ENCODE peak calls at places on chromosomes 16 and 17, in eight cellular contexts. U, B, J, D, Q, L, Z and G are unnamed samples.
A peak's percentile ranks its signal among the peaks of the same experiment; 100 is the strongest.

GRCh38 chr16:1800703-1801102 is 7.2 kb upstream of the IGFALS start:
- DNase-seq in J (no peak), B (no peak), U (no peak), D (no peak), Q (peak; percentile 73), Z (no peak), L (no peak), G (no peak)

GRCh38 chr16:80121522-80121909 is 419.3 kb upstream of the DYNLRB2 start:
- DNase-seq in B (no peak), L (no peak), Z (no peak), J (no peak), D (no peak), Q (no peak), U (no peak), G (no peak)

GRCh38 chr17:65183736-65184135 is 46.6 kb downstream of the RGS9 start:
- DNase-seq in Q (peak; percentile 89), D (no peak), J (no peak), L (no peak), U (no peak), B (peak; percentile 42), Z (no peak), G (no peak)

GRCh38 chr16:81624718-81625543 is 154.2 kb upstream of the PLCG2 start:
- DNase-seq in J (no peak), Z (no peak), B (peak; percentile 74), U (no peak), Q (peak; percentile 36), L (no peak), D (no peak), G (no peak)

GRCh38 chr16:14449334-14449733 is 180.7 kb downstream of the PARN start:
- DNase-seq in L (no peak), Z (no peak), Q (no peak), U (no peak), J (no peak), B (no peak), D (no peak), G (no peak)

GRCh38 chr17:81291662-81292061 is 3.4 kb downstream of the SLC38A10 start:
- DNase-seq in Q (peak; percentile 51), Z (peak; percentile 77), U (peak; percentile 74), J (no peak), B (peak; percentile 50), L (peak; percentile 90), D (peak; percentile 86), G (peak; percentile 86)

GRCh38 chr16:23378256-23378655 is 74.7 kb downstream of the COG7 start:
- DNase-seq in B (no peak), U (no peak), Q (no peak), D (no peak), L (peak; percentile 7), Z (no peak), J (no peak), G (no peak)

GRCh38 chr16:56911771-56912541 is 20.0 kb upstream of the HERPUD1 start:
- DNase-seq in L (peak; percentile 55), Z (no peak), D (peak; percentile 29), J (peak; percentile 38), U (no peak), Q (peak; percentile 78), B (no peak), G (no peak)

GRCh38 chr17:10370209-10370608 is 2.6 kb downstream of the MYH13 start:
- DNase-seq in U (no peak), B (no peak), L (no peak), J (no peak), D (no peak), Z (no peak), Q (no peak), G (no peak)

GRCh38 chr16:4766875-4767628 is at the start of gene ZNF500:
- DNase-seq in J (peak; percentile 97), B (peak; percentile 87), D (peak; percentile 99), U (peak; percentile 93), Q (peak; percentile 95), Z (peak; percentile 97), L (peak; percentile 100), G (peak; percentile 86)

GRCh38 chr16:56203052-56203451 is 11.8 kb downstream of the GNAO1 start:
- DNase-seq in D (no peak), Z (peak; percentile 37), Q (no peak), J (no peak), L (no peak), B (peak; percentile 18), U (peak; percentile 46), G (no peak)

GRCh38 chr17:42387221-42387657 is 1.0 kb downstream of the STAT3 start:
- DNase-seq in Q (peak; percentile 74), U (peak; percentile 26), D (peak; percentile 74), B (no peak), L (no peak), Z (no peak), J (no peak), G (no peak)

GRCh38 chr17:73643012-73643845 is 1.0 kb downstream of the SDK2 start:
- DNase-seq in Q (no peak), L (peak; percentile 69), B (peak; percentile 49), J (no peak), D (peak; percentile 47), Z (peak; percentile 23), U (no peak), G (no peak)

GRCh38 chr17:72901098-72901497 is 191.4 kb downstream of the SLC39A11 start:
- DNase-seq in J (no peak), B (no peak), U (no peak), L (no peak), D (no peak), Z (no peak), Q (no peak), G (no peak)

GRCh38 chr16:9296273-9296593 is 204.8 kb downstream of the HAPSTR1 start:
- DNase-seq in U (no peak), Z (no peak), L (no peak), B (no peak), D (no peak), Q (no peak), J (no peak), G (no peak)

GRCh38 chr16:25135239-25135878 is 23.8 kb downstream of the LCMT1 start:
- DNase-seq in U (no peak), L (no peak), Z (no peak), D (peak; percentile 63), B (peak; percentile 64), Q (peak; percentile 43), J (no peak), G (no peak)
- TF ChIP-seq CTCF in U (no peak), L (no peak), Z (no peak), D (peak; percentile 35), B (peak; percentile 63), Q (peak; percentile 41), J (no peak), G (peak; percentile 25)

DNA sequence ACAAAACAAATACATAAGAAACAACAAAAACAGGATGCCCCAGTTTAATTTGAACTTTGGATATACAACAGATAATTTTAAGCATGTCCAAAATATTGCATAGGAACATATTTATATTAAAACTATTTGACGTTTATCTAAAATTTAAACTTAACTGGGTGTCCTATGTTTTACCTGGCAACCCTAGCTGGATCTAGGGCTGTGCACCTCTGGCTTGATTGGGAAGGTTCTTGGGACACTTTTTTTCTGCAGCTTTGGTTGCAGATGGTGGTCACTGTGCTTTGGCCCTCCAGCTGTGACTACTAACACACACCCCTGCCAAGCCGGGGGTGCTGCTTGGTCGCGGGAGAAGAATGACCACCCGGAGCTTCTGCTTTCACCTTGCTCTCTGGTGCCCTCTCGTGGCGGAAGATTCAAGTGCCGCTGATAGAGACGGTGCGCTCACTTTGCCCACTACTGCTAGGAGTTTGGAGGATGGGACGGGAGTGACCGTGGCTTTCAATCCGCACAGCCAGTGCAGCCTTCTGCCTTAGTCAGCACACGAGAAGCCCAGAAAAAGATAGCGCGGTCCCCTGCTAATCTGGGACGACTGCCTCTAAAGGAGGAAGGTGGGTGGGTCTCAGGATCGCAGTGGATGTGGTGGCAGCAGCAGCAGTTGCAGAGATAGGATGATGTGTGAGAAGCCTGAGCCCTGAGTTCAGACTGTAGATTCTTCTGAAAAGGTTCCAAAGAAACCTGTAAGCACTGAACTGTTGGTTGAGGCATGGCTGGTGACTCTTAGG is 6.7 kb downstream of the SPACA3 start:
- DNase-seq in L (peak; percentile 87), B (peak; percentile 40), D (peak; percentile 94), Z (peak; percentile 52), Q (peak; percentile 71), J (peak; percentile 80), U (peak; percentile 64), G (no peak)
- TF ChIP-seq CTCF in L (peak; percentile 85), B (peak; percentile 82), D (peak; percentile 77), Z (peak; percentile 94), Q (peak; percentile 90), J (peak; percentile 68), U (peak; percentile 83), G (peak; percentile 94)

GRCh38 chr17:8014558-8014850 is 12.1 kb downstream of the GUCY2D start:
- DNase-seq in J (no peak), B (no peak), Q (no peak), U (no peak), D (no peak), L (no peak), Z (no peak), G (no peak)

GRCh38 chr17:8018436-8018835 is 16.0 kb downstream of the GUCY2D start:
- DNase-seq in J (no peak), D (no peak), B (no peak), Z (no peak), U (no peak), L (no peak), Q (no peak), G (no peak)

GRCh38 chr17:8015236-8015956 is 13.0 kb downstream of the GUCY2D start:
- DNase-seq in J (no peak), L (no peak), B (no peak), Q (no peak), U (no peak), D (no peak), Z (no peak), G (no peak)

GRCh38 chr17:8015957-8016631 is 13.7 kb downstream of the GUCY2D start:
- DNase-seq in B (no peak), D (peak; percentile 69), Q (no peak), L (peak; percentile 72), U (no peak), J (no peak), Z (peak; percentile 21), G (no peak)

DNA sequence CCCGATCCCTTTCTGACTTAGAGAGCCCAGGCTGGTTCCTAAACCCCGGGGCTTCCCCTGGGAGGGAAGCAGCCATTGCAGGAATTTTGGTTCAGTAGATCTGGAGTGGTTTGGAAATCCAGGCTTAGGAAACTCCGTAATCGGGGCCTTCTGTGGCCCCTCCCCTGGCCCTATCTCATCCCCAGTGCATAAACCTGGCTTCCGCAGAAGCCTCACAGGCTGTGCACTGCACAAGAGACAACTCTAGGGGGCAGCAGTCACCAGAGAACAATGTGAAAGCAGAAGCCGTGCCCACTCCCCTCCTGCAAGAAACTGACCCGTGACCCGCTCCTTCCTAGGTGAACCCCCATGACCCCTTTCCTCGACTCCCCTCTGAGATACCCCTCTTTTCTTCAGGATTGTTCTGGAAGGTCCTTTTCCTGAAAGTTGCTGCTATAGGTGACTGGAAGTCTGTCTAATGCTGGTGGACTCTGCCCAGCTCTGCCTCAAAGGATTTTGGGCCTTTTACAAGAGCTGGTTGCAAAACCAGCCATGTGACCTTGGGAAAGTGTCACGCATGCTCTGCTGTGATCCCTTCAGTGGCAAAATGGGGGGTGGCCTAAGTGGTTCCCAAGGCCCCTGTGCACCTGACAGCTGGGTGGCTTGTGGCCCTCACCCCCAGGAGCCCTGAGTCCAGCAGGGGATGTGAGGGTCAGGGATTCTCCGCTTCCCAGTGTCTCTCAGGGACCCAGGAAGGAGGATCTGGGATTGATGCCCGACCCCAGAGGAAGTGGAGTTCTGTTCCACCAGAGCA is 14.4 kb downstream of the GUCY2D start:
- DNase-seq in Z (peak; percentile 36), Q (no peak), U (peak; percentile 34), B (peak; percentile 54), L (peak; percentile 71), J (no peak), D (peak; percentile 76), G (no peak)
- TF ChIP-seq CTCF in Z (peak; percentile 59), Q (peak; percentile 44), U (peak; percentile 63), B (peak; percentile 93), L (peak; percentile 45), J (no peak), D (peak; percentile 64), G (peak; percentile 42)

GRCh38 chr17:29514792-29515191 is 52.0 kb downstream of the ABHD15 start:
- DNase-seq in D (no peak), U (no peak), Z (no peak), J (no peak), L (no peak), B (no peak), Q (peak; percentile 62), G (no peak)
- TF ChIP-seq CTCF in D (no peak), U (no peak), Z (no peak), J (no peak), L (no peak), B (no peak), Q (no peak), G (no peak)